ENCODE peak calls at places on chromosome 6, in four cellular contexts. L is GM12878, E is HepG2, Z is K562. K is an unnamed sample.

GRCh38 chr6:39984051-39984450 is 49.8 kb upstream of the MOCS1 start:
- DNase-seq in E (no peak), Z (no peak), L (no peak), K (no peak)

GRCh38 chr6:90197854-90198496 is 98.7 kb downstream of the BACH2 start:
- DNase-seq in L (no peak), Z (no peak), E (peak; percentile 16), K (no peak)

GRCh38 chr6:42393339-42393738 is 58.4 kb downstream of the TRERF1 start:
- DNase-seq in L (no peak), E (no peak), Z (no peak), K (no peak)

GRCh38 chr6:166911248-166911677 is 45.1 kb downstream of the RNASET2 start:
- DNase-seq in Z (peak; percentile 25), L (no peak), E (no peak), K (no peak)

GRCh38 chr6:128731249-128732165 is 151.4 kb upstream of the LAMA2 start:
- DNase-seq in Z (no peak), E (peak; percentile 56), L (no peak), K (peak; percentile 56)

GRCh38 chr6:4928426-4928825 is 75.4 kb downstream of the RPP40 start:
- DNase-seq in L (no peak), Z (peak; percentile 80), E (no peak), K (no peak)

GRCh38 chr6:97405818-97406409 is 122.9 kb upstream of the MMS22L start:
- DNase-seq in L (no peak), Z (no peak), E (no peak), K (no peak)

GRCh38 chr6:167056370-167056769 is 57.2 kb downstream of the CEP43 start:
- DNase-seq in L (peak; percentile 76), Z (no peak), E (no peak), K (no peak)

GRCh38 chr6:53752856-53753255 is 41.9 kb upstream of the LRRC1 start:
- DNase-seq in L (no peak), E (no peak), Z (no peak), K (no peak)

GRCh38 chr6:34888874-34889555 is at the start of gene ANKS1A:
- DNase-seq in E (peak; percentile 76), Z (peak; percentile 95), L (peak; percentile 31), K (peak; percentile 79)

GRCh38 chr6:971981-972640 is 279.2 kb upstream of the EXOC2 start:
- DNase-seq in L (no peak), Z (no peak), E (no peak), K (no peak)

GRCh38 chr6:118683881-118684872 is 32.8 kb upstream of the CEP85L start:
- DNase-seq in Z (no peak), L (no peak), E (no peak), K (no peak)

GRCh38 chr6:83119742-83120300 is 52.4 kb downstream of the DOP1A start:
- DNase-seq in Z (no peak), E (no peak), L (no peak), K (no peak)

GRCh38 chr6:121436966-121437756 is 1.7 kb downstream of the GJA1 start:
- DNase-seq in Z (no peak), E (no peak), L (no peak), K (peak; percentile 56)

GRCh38 chr6:26536571-26537159 is 1.5 kb upstream of the HMGN4 start:
- DNase-seq in L (no peak), E (peak; percentile 35), Z (no peak), K (no peak)

GRCh38 chr6:33249732-33250625 is 21.7 kb downstream of the VPS52 start:
- DNase-seq in E (no peak), Z (no peak), L (no peak), K (no peak)
- TF ChIP-seq SP1 in E (no peak), Z (no peak), L (no peak), K (no peak)

GRCh38 chr6:136403166-136403980 is 113.7 kb upstream of the BCLAF1 start:
- DNase-seq in L (no peak), Z (peak; percentile 76), E (no peak), K (peak; percentile 31)
- TF ChIP-seq FOXM1 in L (no peak), Z (no peak), E (no peak), K (no peak)

GRCh38 chr6:15630202-15630601 is 32.6 kb downstream of the DTNBP1 start:
- DNase-seq in L (no peak), E (no peak), Z (no peak), K (no peak)
- TF ChIP-seq BHLHE40 in L (no peak), E (no peak), Z (no peak), K (no peak)

GRCh38 chr6:165045631-165046030 is 263.8 kb downstream of the C6orf118 start:
- DNase-seq in L (no peak), E (no peak), Z (no peak), K (no peak)

GRCh38 chr6:165042912-165043311 is 266.5 kb downstream of the C6orf118 start:
- DNase-seq in E (no peak), Z (no peak), L (no peak), K (no peak)

GRCh38 chr6:165052561-165053500 is 256.6 kb downstream of the C6orf118 start:
- DNase-seq in L (no peak), Z (no peak), E (no peak), K (no peak)

GRCh38 chr6:165049362-165049761 is 260.0 kb downstream of the C6orf118 start:
- DNase-seq in Z (peak; percentile 50), E (peak; percentile 32), L (no peak), K (peak; percentile 60)

GRCh38 chr6:165047952-165048351 is 261.5 kb downstream of the C6orf118 start:
- DNase-seq in L (no peak), Z (no peak), E (no peak), K (no peak)
- TF ChIP-seq SP1 in L (no peak), Z (no peak), E (no peak), K (no peak)

GRCh38 chr6:37539706-37540352 is 40.1 kb upstream of the CCDC167 start:
- DNase-seq in Z (no peak), E (no peak), L (no peak), K (no peak)

GRCh38 chr6:37532122-37532521 is 32.4 kb upstream of the CCDC167 start:
- DNase-seq in E (no peak), L (no peak), Z (no peak), K (no peak)

GRCh38 chr6:37538107-37538506 is 38.4 kb upstream of the CCDC167 start:
- DNase-seq in E (peak; percentile 39), Z (peak; percentile 77), L (no peak), K (peak; percentile 67)

GRCh38 chr6:37536462-37537225 is 37.0 kb upstream of the CCDC167 start:
- DNase-seq in Z (no peak), E (no peak), L (no peak), K (no peak)

GRCh38 chr6:37535701-37536461 is 36.2 kb upstream of the CCDC167 start:
- DNase-seq in E (no peak), Z (peak; percentile 72), L (no peak), K (no peak)
- TF ChIP-seq FOXM1 in E (no peak), Z (no peak), L (no peak), K (no peak)

GRCh38 chr6:25295651-25296050 is 16.5 kb downstream of the CARMIL1 start:
- DNase-seq in E (no peak), Z (no peak), L (no peak), K (no peak)
- TF ChIP-seq BHLHE40 in E (no peak), Z (no peak), L (no peak), K (no peak)

GRCh38 chr6:169342655-169343054 is 89.0 kb upstream of the THBS2 start:
- DNase-seq in E (no peak), L (no peak), Z (no peak), K (no peak)
- TF ChIP-seq SP1 in E (no peak), L (no peak), Z (no peak), K (no peak)

DNA sequence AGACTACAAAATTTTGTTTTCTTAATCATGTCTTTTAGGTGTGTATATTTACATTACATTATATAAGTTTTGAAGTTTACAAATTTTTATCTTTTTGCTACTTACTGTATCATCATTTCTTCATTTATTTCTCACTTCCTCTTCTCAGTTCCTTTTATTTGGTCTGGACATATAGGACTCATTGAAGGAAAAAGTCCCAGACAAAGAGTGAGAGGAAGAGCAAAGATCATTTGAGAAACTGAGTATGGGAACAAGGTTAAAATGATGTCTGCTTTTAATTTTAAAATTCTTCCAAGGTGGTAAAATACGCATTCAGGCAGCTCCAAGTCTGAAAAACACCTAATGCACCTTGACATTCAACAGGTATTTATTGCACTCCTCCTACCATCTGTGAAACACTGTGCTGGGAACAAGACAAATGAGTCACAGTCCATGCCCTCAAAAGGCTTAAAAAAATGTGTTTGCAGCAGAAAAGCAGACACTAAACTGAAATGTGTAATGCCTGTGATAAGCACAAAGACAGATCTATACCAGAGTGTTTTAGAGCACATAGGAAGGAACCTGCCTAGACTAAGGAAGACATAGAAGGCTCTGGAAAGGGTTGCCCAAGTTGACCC is 63.2 kb downstream of the PKIB start:
- DNase-seq in E (no peak), Z (no peak), L (no peak), K (no peak)
- TF ChIP-seq FOXM1 in E (no peak), Z (no peak), L (no peak), K (no peak)

K was measured in HEK293T.